ENCODE peak calls at places on chromosomes 2 and 18, in four cellular contexts. B is astrocyte, L is tibial nerve, Q is uterus. E is an unnamed sample. For H3K27me3, the result is how much of the 10 kb centered on the place peaks cover.

GRCh38 chr2:239928457-239929350 is 96.4 kb downstream of the NDUFA10 start:
- DNase-seq in L (no peak), Q (peak), B (no peak), E (peak)

GRCh38 chr2:203340791-203341487 is 12.7 kb downstream of the ABI2 start:
- DNase-seq in L (no peak), Q (no peak), B (peak), E (no peak)

GRCh38 chr2:96073170-96073775 is 38.6 kb upstream of the GPAT2 start:
- DNase-seq in Q (no peak), B (no peak), L (no peak), E (no peak)

GRCh38 chr2:857937-858336 is 92.7 kb upstream of the SNTG2 start:
- DNase-seq in L (no peak), Q (no peak), B (no peak), E (no peak)

GRCh38 chr2:214410918-214411554 is at the start of gene VWC2L:
- DNase-seq in Q (peak), B (peak), L (peak), E (peak)

GRCh38 chr2:25082002-25082622 is 40.2 kb downstream of the EFR3B start:
- DNase-seq in L (no peak), B (no peak), Q (no peak), E (no peak)

GRCh38 chr18:63249781-63250180 is 69.8 kb downstream of the BCL2 start:
- DNase-seq in B (no peak), L (no peak), Q (no peak), E (no peak)

GRCh38 chr2:132448771-132449170 is 32.2 kb downstream of the GPR39 start:
- DNase-seq in B (no peak), L (no peak), Q (no peak), E (no peak)

GRCh38 chr2:61536086-61536722 is 2.0 kb downstream of the XPO1 start:
- DNase-seq in Q (no peak), B (peak), L (no peak), E (no peak)

GRCh38 chr2:235576337-235576910 is 82.6 kb downstream of the AGAP1 start:
- DNase-seq in B (no peak), Q (no peak), L (no peak), E (no peak)
- H3K27ac ChIP-seq in B (no peak), Q (no peak), L (peak), E (no peak)

DNA sequence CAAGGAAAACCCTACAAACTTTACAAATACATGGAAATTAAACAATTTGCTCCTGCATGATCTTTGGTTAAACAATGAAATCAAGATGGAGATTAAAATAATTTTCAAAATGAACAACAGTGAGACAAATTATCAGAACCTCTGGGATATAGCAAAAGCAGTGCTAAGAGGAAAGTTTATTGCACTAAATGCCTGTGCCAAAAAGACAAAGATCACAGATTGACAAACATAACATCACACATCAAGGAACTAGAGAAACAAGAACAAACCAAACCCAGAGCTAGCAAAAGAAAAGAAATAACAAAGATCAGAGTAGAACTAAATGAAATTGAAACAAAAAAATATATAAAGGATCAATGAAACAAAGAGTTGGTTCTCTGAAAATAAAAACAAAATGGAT is 95.2 kb upstream of the FBXO11 start:
- DNase-seq in L (no peak), B (no peak), Q (no peak), E (no peak)
- H3K27me3 ChIP-seq in L (under half), B (under half), Q (under half), E (under half)

GRCh38 chr18:48956378-48956777 is 5.6 kb upstream of the SMAD7 start:
- DNase-seq in L (no peak), Q (no peak), B (peak), E (no peak)
- H3K27ac ChIP-seq in L (peak), Q (peak), B (peak), E (peak)

GRCh38 chr2:176147215-176147789 is 4.0 kb upstream of the HOXD4 start:
- DNase-seq in Q (no peak), L (no peak), B (no peak), E (no peak)
- H3K27me3 ChIP-seq in Q (under half), L (under half), B (half or more), E (under half)

DNA sequence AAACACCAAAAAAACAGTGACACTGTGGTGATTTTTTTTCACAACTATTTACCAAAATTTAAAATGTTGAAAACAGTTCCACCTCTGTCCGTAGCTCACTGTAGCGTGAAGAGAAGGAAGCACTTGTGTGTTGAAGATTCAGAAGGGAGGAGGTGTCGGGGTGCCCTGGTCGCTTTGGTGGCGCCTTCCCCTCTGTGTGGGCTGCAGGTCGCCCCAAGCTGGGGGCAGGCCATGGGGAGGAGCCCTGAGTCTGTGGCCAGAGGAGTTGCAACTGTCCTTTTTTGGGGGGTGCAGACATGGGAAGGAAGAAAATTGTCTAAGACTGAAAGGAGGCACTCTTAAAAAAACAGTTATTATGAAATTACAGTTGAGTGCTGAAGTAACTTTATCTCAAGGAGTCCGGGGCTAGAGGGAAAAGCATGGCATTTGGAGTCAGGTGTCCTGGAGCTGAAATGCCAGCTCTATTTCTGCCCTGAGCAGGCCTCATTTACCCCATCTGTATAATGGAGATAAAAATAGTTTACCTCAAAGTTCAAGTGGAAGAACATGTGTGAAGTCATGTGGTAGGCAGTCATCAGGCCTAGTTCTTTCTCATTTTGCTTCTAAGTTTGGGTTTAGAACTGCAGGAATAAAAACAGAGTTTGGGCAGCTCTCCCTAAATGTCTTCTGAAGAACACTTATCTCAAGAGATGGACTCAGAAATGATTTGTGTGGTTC is 82.1 kb downstream of the RNF144A start:
- DNase-seq in B (no peak), L (no peak), Q (no peak), E (no peak)
- H3K27ac ChIP-seq in B (no peak), L (no peak), Q (no peak), E (no peak)